ENCODE peak calls at places on chromosomes 16 and 17, in six cellular contexts. S is CD4-positive, alpha-beta memory T cell; B is CD4-positive, alpha-beta T cell; M is fibroblast of lung; O is tibial artery; U is CD8-positive, alpha-beta memory T cell. A is an unnamed sample.

GRCh38 chr16:1492082-1492922 is 858 bp upstream of the TELO2 start:
- DNase-seq in S (no peak), B (no peak), M (no peak), O (no peak), U (no peak), A (no peak)

GRCh38 chr17:63927464-63928171 is 4.5 kb downstream of the CD79B start:
- DNase-seq in S (no peak), B (no peak), M (no peak), O (no peak), U (no peak), A (no peak)

GRCh38 chr17:43367588-43368242 is 31.1 kb upstream of the ARL4D start:
- DNase-seq in S (peak; percentile 87), B (no peak), M (peak; percentile 97), O (no peak), U (no peak), A (peak; percentile 51)

GRCh38 chr17:49618112-49618611 is 42.5 kb downstream of the NXPH3 start:
- DNase-seq in S (no peak), B (no peak), M (no peak), O (no peak), U (no peak), A (no peak)

GRCh38 chr17:20925091-20925490 is 117.7 kb downstream of the USP22 start:
- DNase-seq in S (no peak), B (no peak), M (peak; percentile 43), O (no peak), U (no peak), A (no peak)

GRCh38 chr17:8728991-8729390 is 15.6 kb downstream of the CCDC42 start:
- DNase-seq in S (no peak), B (no peak), M (no peak), O (peak; percentile 9), U (no peak), A (no peak)

GRCh38 chr16:35881654-35882053 is 2422.2 kb downstream of the TP53TG3F start:
- DNase-seq in S (no peak), B (no peak), M (no peak), O (no peak), U (no peak), A (no peak)

GRCh38 chr17:41773190-41773588 is 13.3 kb downstream of the JUP start:
- DNase-seq in S (no peak), B (no peak), M (peak; percentile 89), O (no peak), U (no peak), A (peak; percentile 61)

GRCh38 chr16:46790599-46791270 is 40.2 kb downstream of the C16orf87 start:
- DNase-seq in S (no peak), B (no peak), M (no peak), O (no peak), U (no peak), A (no peak)

GRCh38 chr17:16250635-16251034 is 33.6 kb downstream of the PIGL start:
- DNase-seq in S (no peak), B (no peak), M (peak; percentile 71), O (no peak), U (no peak), A (no peak)

GRCh38 chr17:57442914-57443571 is 186.7 kb downstream of the MSI2 start:
- DNase-seq in S (peak; percentile 32), B (peak; percentile 62), M (peak; percentile 21), O (no peak), U (no peak), A (no peak)

GRCh38 chr16:4411684-4412083 is 4.7 kb downstream of the CORO7 start:
- DNase-seq in S (peak; percentile 3), B (no peak), M (peak; percentile 70), O (peak; percentile 62), U (no peak), A (no peak)

GRCh38 chr16:75011634-75012307 is 12.9 kb downstream of the ZNRF1 start:
- DNase-seq in S (peak; percentile 13), B (peak; percentile 7), M (peak; percentile 89), O (no peak), U (no peak), A (peak; percentile 81)

GRCh38 chr16:85403693-85404092 is 209.4 kb upstream of the GSE1 start:
- DNase-seq in S (no peak), B (no peak), M (no peak), O (no peak), U (no peak), A (no peak)

GRCh38 chr17:50021681-50022370 is 26.8 kb upstream of the DLX3 start:
- DNase-seq in S (no peak), B (no peak), M (no peak), O (no peak), U (no peak), A (no peak)

GRCh38 chr17:38608648-38609047 is 2.9 kb upstream of the SRCIN1 start:
- DNase-seq in S (no peak), B (no peak), M (no peak), O (no peak), U (no peak), A (no peak)

GRCh38 chr17:9522074-9522473 is 53.5 kb downstream of the STX8 start:
- DNase-seq in S (peak; percentile 19), B (no peak), M (peak; percentile 73), O (no peak), U (no peak), A (no peak)

GRCh38 chr17:19979917-19980770 is 2.5 kb upstream of the AKAP10 start:
- DNase-seq in S (no peak), B (no peak), M (no peak), O (peak; percentile 76), U (no peak), A (no peak)

GRCh38 chr16:14485131-14485551 is 144.9 kb downstream of the PARN start:
- DNase-seq in S (no peak), B (no peak), M (no peak), O (no peak), U (no peak), A (no peak)

GRCh38 chr17:9432121-9432866 is 143.3 kb downstream of the STX8 start:
- DNase-seq in S (no peak), B (no peak), M (peak; percentile 67), O (no peak), U (no peak), A (peak; percentile 10)

GRCh38 chr16:4327782-4328579 is 12.1 kb downstream of the GLIS2 start:
- DNase-seq in S (peak; percentile 42), B (peak; percentile 53), M (peak; percentile 80), O (peak; percentile 92), U (peak; percentile 21), A (no peak)

GRCh38 chr16:28876973-28877641 is 1.2 kb upstream of the ATP2A1 start:
- DNase-seq in S (no peak), B (no peak), M (no peak), O (no peak), U (no peak), A (no peak)

DNA sequence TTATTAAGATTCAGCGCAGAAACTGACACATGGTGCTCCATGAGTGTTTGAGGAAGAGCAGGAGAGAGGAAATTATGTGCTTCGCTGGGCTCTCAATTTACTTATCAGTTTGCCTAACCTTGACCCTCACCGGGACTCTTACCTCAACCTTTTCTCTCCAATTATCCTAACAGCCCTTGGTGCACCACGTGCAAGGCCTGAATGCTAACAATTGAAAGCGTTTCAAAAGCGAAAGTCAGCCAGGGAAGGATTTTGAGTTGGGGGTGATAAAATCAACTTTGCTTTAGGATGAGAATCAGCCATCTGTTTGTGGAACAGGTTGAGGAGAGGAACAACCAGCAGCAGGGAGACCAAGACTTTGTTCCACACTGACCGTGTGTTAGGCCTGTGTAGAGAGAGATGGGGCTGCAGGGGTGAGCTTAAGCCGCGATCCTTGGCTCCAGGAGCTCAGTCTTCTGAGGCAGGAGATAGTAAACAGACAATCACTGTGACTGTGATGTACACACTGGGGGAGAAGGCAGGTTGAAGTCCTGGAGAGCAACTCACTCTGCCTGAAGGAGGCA is 11.6 kb upstream of the PRSS22 start:
- DNase-seq in S (no peak), B (no peak), M (no peak), O (no peak), U (no peak), A (no peak)
- H3K27me3 ChIP-seq in S (no peaks in the 10 kb centered on the region), B (no peaks in the 10 kb centered on the region), M (no peaks in the 10 kb centered on the region), O (peaks cover 10% of the 10 kb centered on the region), U (no peaks in the 10 kb centered on the region), A (no peaks in the 10 kb centered on the region)

GRCh38 chr16:66843191-66843590 is 1.0 kb upstream of the CA7 start:
- DNase-seq in S (no peak), B (no peak), M (no peak), O (no peak), U (no peak), A (no peak)
- H3K27me3 ChIP-seq in S (peaks cover 17% of the 10 kb centered on the region), B (peaks cover 40% of the 10 kb centered on the region), M (peaks cover 51% of the 10 kb centered on the region), O (peaks cover 33% of the 10 kb centered on the region), U (peaks cover 15% of the 10 kb centered on the region), A (peaks cover 38% of the 10 kb centered on the region)

GRCh38 chr17:55263565-55264272 is 1.0 kb upstream of the HLF start:
- DNase-seq in S (peak; percentile 25), B (peak; percentile 5), M (no peak), O (no peak), U (peak; percentile 5), A (no peak)
- H3K27me3 ChIP-seq in S (peaks cover 4% of the 10 kb centered on the region), B (peaks cover 52% of the 10 kb centered on the region), M (peaks cover 45% of the 10 kb centered on the region), O (no peaks in the 10 kb centered on the region), U (peaks cover 18% of the 10 kb centered on the region), A (peaks cover 34% of the 10 kb centered on the region)

GRCh38 chr17:1907818-1908698 is 78.3 kb downstream of the RPA1 start:
- DNase-seq in S (peak; percentile 13), B (no peak), M (peak; percentile 34), O (no peak), U (no peak), A (no peak)
- H3K27me3 ChIP-seq in S (peaks cover 20% of the 10 kb centered on the region), B (peaks cover 51% of the 10 kb centered on the region), M (peaks cover 25% of the 10 kb centered on the region), O (peaks cover 84% of the 10 kb centered on the region), U (peaks cover 33% of the 10 kb centered on the region), A (peaks cover 24% of the 10 kb centered on the region)

GRCh38 chr16:77922355-77922754 is 100.0 kb upstream of the CLEC3A start:
- DNase-seq in S (no peak), B (no peak), M (no peak), O (no peak), U (no peak), A (no peak)

GRCh38 chr16:77918792-77919707 is 103.3 kb upstream of the CLEC3A start:
- DNase-seq in S (no peak), B (no peak), M (peak; percentile 80), O (no peak), U (no peak), A (no peak)

GRCh38 chr16:77920984-77921383 is 101.4 kb upstream of the CLEC3A start:
- DNase-seq in S (no peak), B (no peak), M (no peak), O (no peak), U (no peak), A (no peak)

GRCh38 chr16:77916111-77916510 is 106.2 kb upstream of the CLEC3A start:
- DNase-seq in S (no peak), B (no peak), M (no peak), O (no peak), U (no peak), A (no peak)

GRCh38 chr16:77919761-77920415 is 102.5 kb upstream of the CLEC3A start:
- DNase-seq in S (no peak), B (no peak), M (no peak), O (no peak), U (no peak), A (no peak)
- H3K27me3 ChIP-seq in S (no peaks in the 10 kb centered on the region), B (no peaks in the 10 kb centered on the region), M (no peaks in the 10 kb centered on the region), O (no peaks in the 10 kb centered on the region), U (no peaks in the 10 kb centered on the region), A (no peaks in the 10 kb centered on the region)

A was measured in BJ.